ENCODE peak calls at places on chromosomes 12 and 14, in seven cellular contexts. W, X, G, V, Y, U and K are unnamed samples.

GRCh38 chr14:56555921-56556570 is 23.6 kb upstream of the TMEM260 start:
- DNase-seq in W (peak), U (peak), X (no peak), Y (peak), G (peak), V (peak), K (no peak)

GRCh38 chr14:56342419-56342901 is 224.2 kb downstream of the PELI2 start:
- DNase-seq in Y (no peak), V (peak), G (no peak), W (no peak), U (peak), X (no peak), K (no peak)

GRCh38 chr12:69922999-69923398 is 98.0 kb downstream of the MYRFL start:
- DNase-seq in W (no peak), V (no peak), G (no peak), X (no peak), U (no peak), Y (no peak), K (no peak)

GRCh38 chr12:119679081-119679480 is 11.1 kb downstream of the PRKAB1 start:
- DNase-seq in X (no peak), U (no peak), V (no peak), Y (no peak), W (no peak), G (no peak), K (no peak)

GRCh38 chr14:102029956-102030355 is 56.9 kb downstream of the HSP90AA1 start:
- DNase-seq in X (no peak), Y (no peak), W (peak), V (peak), U (peak), G (peak), K (no peak)

GRCh38 chr12:118741196-118741595 is 240.1 kb upstream of the SRRM4 start:
- DNase-seq in Y (peak), U (no peak), X (no peak), V (no peak), W (no peak), G (no peak), K (no peak)

GRCh38 chr14:74948228-74949175 is 6.9 kb downstream of the PGF start:
- DNase-seq in Y (no peak), G (peak), U (no peak), V (no peak), W (no peak), X (no peak), K (no peak)

GRCh38 chr14:91118511-91119068 is 4.7 kb downstream of the DGLUCY start:
- DNase-seq in X (no peak), G (peak), V (no peak), Y (no peak), W (peak), U (no peak), K (no peak)

GRCh38 chr12:38138225-38139221 is 178.1 kb upstream of the ALG10B start:
- DNase-seq in G (peak), V (peak), U (peak), W (peak), X (peak), Y (peak), K (peak)

GRCh38 chr14:77914073-77914721 is 114.3 kb downstream of the ADCK1 start:
- DNase-seq in Y (no peak), X (no peak), V (no peak), W (peak), U (no peak), G (no peak), K (no peak)

GRCh38 chr12:43742106-43742505 is 16.5 kb downstream of the PUS7L start:
- DNase-seq in U (peak), W (no peak), X (no peak), G (peak), V (peak), Y (no peak), K (no peak)

GRCh38 chr12:91289881-91290280 is 107.3 kb upstream of the DCN start:
- DNase-seq in U (no peak), V (no peak), X (no peak), G (no peak), W (no peak), Y (no peak), K (no peak)

GRCh38 chr14:56195219-56195618 is 77.0 kb downstream of the PELI2 start:
- DNase-seq in W (no peak), U (no peak), V (peak), X (no peak), G (no peak), Y (no peak), K (no peak)

GRCh38 chr12:28936711-28937110 is 212.4 kb upstream of the FAR2 start:
- DNase-seq in W (no peak), V (no peak), X (no peak), Y (no peak), U (no peak), G (no peak), K (no peak)

GRCh38 chr12:81075539-81075938 is 2.3 kb upstream of the ACSS3 start:
- DNase-seq in G (no peak), X (no peak), W (no peak), U (no peak), V (no peak), Y (no peak), K (no peak)

GRCh38 chr12:117033382-117034045 is 65.7 kb downstream of the TESC start:
- DNase-seq in G (peak), V (no peak), W (no peak), U (no peak), Y (no peak), X (no peak), K (no peak)

GRCh38 chr14:98935921-98936320 is 336.1 kb downstream of the BCL11B start:
- DNase-seq in Y (no peak), G (no peak), X (no peak), U (no peak), W (no peak), V (no peak), K (no peak)

GRCh38 chr14:35122696-35123387 is 490 bp downstream of the PRORP start:
- DNase-seq in Y (no peak), X (no peak), W (peak), U (peak), G (peak), V (peak), K (no peak)

GRCh38 chr14:63204407-63205280 is at the start of gene RHOJ:
- DNase-seq in W (peak), G (no peak), U (peak), X (peak), Y (peak), V (no peak), K (peak)

GRCh38 chr14:36647827-36648753 is 13.6 kb upstream of the PAX9 start:
- DNase-seq in W (peak), X (peak), U (peak), G (no peak), Y (no peak), V (peak), K (peak)

GRCh38 chr14:102968306-102968705 is 45.8 kb downstream of the AMN start:
- DNase-seq in G (peak), U (no peak), W (no peak), Y (no peak), X (no peak), V (no peak), K (no peak)

GRCh38 chr12:83042441-83043215 is 355.9 kb downstream of the TMTC2 start:
- DNase-seq in W (peak), X (no peak), U (no peak), Y (peak), G (peak), V (no peak), K (no peak)

GRCh38 chr12:78802593-78802992 is 62.0 kb upstream of the SYT1 start:
- DNase-seq in G (peak), V (peak), X (no peak), U (peak), W (peak), Y (no peak), K (no peak)

GRCh38 chr12:3600039-3600720 is 109.2 kb downstream of the PRMT8 start:
- DNase-seq in W (peak), X (no peak), Y (no peak), V (no peak), G (peak), U (no peak), K (peak)

GRCh38 chr14:22597771-22598098 is 365 bp upstream of the ABHD4 start:
- DNase-seq in Y (no peak), U (no peak), X (no peak), W (no peak), G (peak), V (no peak), K (no peak)

GRCh38 chr14:52950898-52951729 is at the start of gene FERMT2:
- DNase-seq in W (peak), V (peak), X (peak), Y (peak), U (peak), G (peak), K (peak)

GRCh38 chr12:108797677-108798076 is 59.7 kb downstream of the SSH1 start:
- DNase-seq in U (no peak), X (no peak), Y (no peak), W (no peak), V (no peak), G (no peak), K (no peak)

GRCh38 chr12:108789546-108789945 is 58.2 kb upstream of the CORO1C start:
- DNase-seq in Y (no peak), X (no peak), G (no peak), U (no peak), W (no peak), V (no peak), K (no peak)

GRCh38 chr12:108798551-108799221 is 58.7 kb downstream of the SSH1 start:
- DNase-seq in Y (no peak), V (peak), U (peak), W (no peak), X (no peak), G (no peak), K (no peak)

GRCh38 chr12:108792361-108793292 is 61.3 kb upstream of the CORO1C start:
- DNase-seq in W (no peak), G (no peak), U (no peak), Y (no peak), X (no peak), V (no peak), K (no peak)

GRCh38 chr12:108793756-108794441 is 62.6 kb upstream of the CORO1C start:
- DNase-seq in U (no peak), G (no peak), W (no peak), X (no peak), V (no peak), Y (no peak), K (no peak)
- H4K8ac ChIP-seq in U (no peak), G (peak), W (no peak), X (peak), V (peak), Y (peak), K (no peak)

GRCh38 chr12:52170827-52171226 is 21.0 kb downstream of the KRT80 start:
- DNase-seq in X (no peak), V (no peak), G (no peak), U (no peak), Y (no peak), W (no peak), K (no peak)

GRCh38 chr12:52169886-52170285 is 21.9 kb downstream of the KRT80 start:
- DNase-seq in W (no peak), X (no peak), U (no peak), G (no peak), V (no peak), Y (no peak), K (no peak)

GRCh38 chr12:52172956-52173355 is 18.9 kb downstream of the KRT80 start:
- DNase-seq in G (no peak), W (no peak), Y (no peak), X (no peak), V (no peak), U (no peak), K (no peak)

GRCh38 chr12:52173526-52173925 is 18.3 kb downstream of the KRT80 start:
- DNase-seq in X (no peak), V (no peak), U (no peak), W (no peak), G (no peak), Y (no peak), K (no peak)

GRCh38 chr12:52171950-52172512 is 19.8 kb downstream of the KRT80 start:
- DNase-seq in V (no peak), Y (no peak), X (peak), U (peak), G (peak), W (peak), K (peak)
- H4K8ac ChIP-seq in V (peak), Y (peak), X (peak), U (no peak), G (no peak), W (no peak), K (no peak)

DNA sequence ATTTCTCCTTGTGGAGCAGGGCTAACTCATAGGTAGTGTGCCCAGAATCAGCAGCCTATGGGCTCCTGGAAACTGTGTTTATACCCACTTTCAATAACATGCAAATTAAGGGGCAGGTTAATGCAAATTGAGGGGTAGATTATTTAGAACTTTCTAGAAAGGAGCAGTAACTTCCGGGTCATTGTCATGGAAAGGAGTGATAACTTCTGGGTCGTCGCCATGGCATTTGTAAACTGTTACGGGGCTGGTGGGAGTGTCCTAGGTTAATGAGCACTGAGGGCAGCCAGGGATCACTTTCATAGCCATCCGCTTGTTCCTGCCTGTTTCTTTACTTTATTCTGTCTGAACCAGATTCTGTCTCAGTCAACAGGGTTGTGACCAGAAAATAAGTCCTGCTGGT is 143.3 kb upstream of the RFLNA start:
- DNase-seq in X (no peak), Y (no peak), G (no peak), V (no peak), U (no peak), W (no peak), K (no peak)
- H4K8ac ChIP-seq in X (no peak), Y (no peak), G (no peak), V (no peak), U (no peak), W (no peak), K (no peak)

GRCh38 chr12:22800332-22800731 is 175.4 kb downstream of the ETNK1 start:
- DNase-seq in G (peak), X (no peak), V (no peak), W (no peak), Y (no peak), U (no peak), K (no peak)
- H4K8ac ChIP-seq in G (no peak), X (no peak), V (no peak), W (no peak), Y (no peak), U (no peak), K (no peak)

GRCh38 chr12:127596881-127597280 is 670.1 kb upstream of the TMEM132C start:
- DNase-seq in V (no peak), U (no peak), Y (no peak), W (no peak), G (no peak), X (no peak), K (no peak)
- H4K8ac ChIP-seq in V (no peak), U (no peak), Y (no peak), W (no peak), G (no peak), X (no peak), K (no peak)

DNA sequence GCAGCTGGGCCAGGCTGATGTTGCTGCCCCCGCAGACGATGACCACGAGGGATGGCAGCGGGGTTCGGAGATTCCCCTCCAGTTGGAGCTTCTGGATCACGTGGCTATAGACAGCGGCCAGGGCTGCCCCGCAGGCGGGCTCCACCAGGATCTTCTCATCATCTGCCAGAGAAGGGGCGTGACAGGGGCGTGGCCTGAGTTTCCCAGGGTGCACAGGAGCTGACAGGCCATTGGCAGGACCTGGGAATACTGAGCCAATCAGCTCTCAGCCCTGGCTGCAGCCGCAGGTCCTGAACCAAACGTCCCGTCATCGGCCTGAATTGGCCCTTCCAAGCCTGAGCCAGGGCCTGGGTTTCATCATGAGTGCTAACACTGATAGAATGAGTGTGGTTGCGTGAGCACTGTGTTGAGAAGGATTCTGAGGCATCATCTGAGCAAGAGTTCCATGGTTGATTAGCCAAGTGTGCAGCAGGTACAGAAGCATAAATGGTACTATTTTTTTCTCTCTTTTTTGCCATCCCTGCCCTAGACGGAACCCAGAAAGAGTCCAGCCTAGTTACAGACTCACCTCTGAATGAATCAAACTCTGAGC is 10.6 kb downstream of the SDS start:
- DNase-seq in U (no peak), W (peak), Y (no peak), V (peak), G (peak), X (peak), K (peak)
- H4K8ac ChIP-seq in U (no peak), W (no peak), Y (no peak), V (no peak), G (no peak), X (no peak), K (no peak)

GRCh38 chr14:94977016-94977415 is 180.3 kb downstream of the DICER1 start:
- DNase-seq in V (no peak), X (no peak), W (peak), Y (no peak), U (no peak), G (peak), K (no peak)
- H4K8ac ChIP-seq in V (no peak), X (no peak), W (no peak), Y (no peak), U (no peak), G (no peak), K (no peak)

GRCh38 chr12:71128191-71128590 is 29.6 kb downstream of the TSPAN8 start:
- DNase-seq in Y (no peak), V (no peak), U (no peak), G (no peak), X (no peak), W (peak), K (no peak)
- H4K8ac ChIP-seq in Y (no peak), V (no peak), U (no peak), G (no peak), X (no peak), W (no peak), K (no peak)

DNA sequence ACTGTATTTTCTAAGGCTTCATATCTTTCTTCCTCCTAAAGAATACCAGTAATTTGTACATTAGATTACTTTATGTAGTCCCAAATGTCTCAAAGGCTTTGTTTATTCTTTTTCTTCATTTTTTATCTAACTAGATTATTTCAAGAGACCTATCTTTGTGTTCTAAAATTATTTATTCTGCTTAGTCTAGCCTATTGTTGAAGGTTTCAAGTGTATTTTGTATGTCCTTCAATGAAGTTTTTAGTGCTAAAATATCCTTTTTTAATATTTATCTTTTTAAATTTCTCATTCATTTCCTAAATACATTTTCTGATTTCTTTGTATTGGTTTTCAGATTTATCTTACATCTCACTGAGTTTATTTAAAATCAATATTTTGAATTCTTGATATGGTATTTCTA is 25.8 kb downstream of the OR4N5 start:
- DNase-seq in Y (no peak), U (no peak), V (no peak), X (no peak), G (no peak), W (no peak), K (no peak)
- H4K8ac ChIP-seq in Y (no peak), U (no peak), V (no peak), X (no peak), G (no peak), W (no peak), K (no peak)

DNA sequence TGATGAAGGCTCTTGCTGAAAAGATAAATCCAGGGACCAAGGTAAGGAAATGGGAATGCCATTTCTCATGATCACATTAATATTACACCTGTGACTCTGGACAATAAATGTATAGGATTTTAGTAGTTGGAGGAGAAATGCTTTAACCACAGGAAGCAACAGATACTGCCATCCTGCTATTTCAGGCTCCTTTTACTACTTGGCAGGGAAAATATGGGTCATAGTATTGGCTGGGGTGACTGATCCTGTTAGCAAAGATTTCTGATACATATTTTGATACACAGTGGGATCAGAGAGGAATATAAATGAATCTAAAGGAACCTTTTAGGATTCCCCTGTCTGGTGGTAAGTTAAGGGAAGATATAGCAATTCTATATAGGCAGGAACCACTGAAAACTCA is 115.0 kb downstream of the IGF1 start:
- DNase-seq in Y (no peak), U (no peak), W (no peak), V (no peak), X (no peak), G (no peak), K (no peak)
- H4K8ac ChIP-seq in Y (no peak), U (no peak), W (no peak), V (no peak), X (no peak), G (no peak), K (no peak)